ENCODE peak calls at places on chromosomes 3 and 15, in eight cellular contexts. One of them, this sample, is unnamed.

GRCh38 chr15:48001393-48002059 is 119.3 kb upstream of the SLC24A5 start:
- DNase-seq in cardiac muscle cell: no peak
- DNase-seq in RWPE2: no peak
- DNase-seq in BJ: no peak
- DNase-seq in pancreas: no peak
- DNase-seq in cardiac fibroblast: no peak
- DNase-seq in IMR-90: no peak
- DNase-seq in left ventricle myocardium inferior: no peak
- DNase-seq in this sample: no peak

GRCh38 chr3:193554790-193555189 is at the start of gene ATP13A4:
- DNase-seq in cardiac muscle cell: no peak
- DNase-seq in RWPE2: no peak
- DNase-seq in BJ: no peak
- DNase-seq in pancreas: peak
- DNase-seq in cardiac fibroblast: no peak
- DNase-seq in IMR-90: no peak
- DNase-seq in left ventricle myocardium inferior: no peak
- DNase-seq in this sample: no peak

GRCh38 chr15:101115318-101115886 is 136.4 kb downstream of the CHSY1 start:
- DNase-seq in cardiac muscle cell: peak
- DNase-seq in RWPE2: peak
- DNase-seq in BJ: no peak
- DNase-seq in pancreas: no peak
- DNase-seq in cardiac fibroblast: peak
- DNase-seq in IMR-90: no peak
- DNase-seq in left ventricle myocardium inferior: no peak
- DNase-seq in this sample: no peak

GRCh38 chr15:88624156-88624970 is 3.2 kb downstream of the AEN start:
- DNase-seq in cardiac muscle cell: peak
- DNase-seq in RWPE2: no peak
- DNase-seq in BJ: no peak
- DNase-seq in pancreas: no peak
- DNase-seq in cardiac fibroblast: peak
- DNase-seq in IMR-90: peak
- DNase-seq in left ventricle myocardium inferior: no peak
- DNase-seq in this sample: no peak

GRCh38 chr3:55801068-55801467 is 314.0 kb upstream of the WNT5A start:
- DNase-seq in cardiac muscle cell: no peak
- DNase-seq in RWPE2: no peak
- DNase-seq in BJ: no peak
- DNase-seq in pancreas: no peak
- DNase-seq in cardiac fibroblast: no peak
- DNase-seq in IMR-90: no peak
- DNase-seq in left ventricle myocardium inferior: no peak
- DNase-seq in this sample: no peak

GRCh38 chr3:139299261-139300132 is 44.3 kb upstream of the MRPS22 start:
- DNase-seq in cardiac muscle cell: peak
- DNase-seq in RWPE2: no peak
- DNase-seq in BJ: no peak
- DNase-seq in pancreas: peak
- DNase-seq in cardiac fibroblast: peak
- DNase-seq in IMR-90: peak
- DNase-seq in left ventricle myocardium inferior: no peak
- DNase-seq in this sample: no peak

GRCh38 chr15:20295238-20295811 is 246.3 kb downstream of the GOLGA6L6 start:
- DNase-seq in cardiac muscle cell: no peak
- DNase-seq in RWPE2: peak
- DNase-seq in BJ: no peak
- DNase-seq in pancreas: no peak
- DNase-seq in cardiac fibroblast: no peak
- DNase-seq in IMR-90: no peak
- DNase-seq in left ventricle myocardium inferior: no peak
- DNase-seq in this sample: no peak

GRCh38 chr15:36156855-36157521 is 422.4 kb upstream of the CDIN1 start:
- DNase-seq in cardiac muscle cell: peak
- DNase-seq in RWPE2: no peak
- DNase-seq in BJ: peak
- DNase-seq in pancreas: no peak
- DNase-seq in cardiac fibroblast: peak
- DNase-seq in IMR-90: peak
- DNase-seq in left ventricle myocardium inferior: peak
- DNase-seq in this sample: peak

DNA sequence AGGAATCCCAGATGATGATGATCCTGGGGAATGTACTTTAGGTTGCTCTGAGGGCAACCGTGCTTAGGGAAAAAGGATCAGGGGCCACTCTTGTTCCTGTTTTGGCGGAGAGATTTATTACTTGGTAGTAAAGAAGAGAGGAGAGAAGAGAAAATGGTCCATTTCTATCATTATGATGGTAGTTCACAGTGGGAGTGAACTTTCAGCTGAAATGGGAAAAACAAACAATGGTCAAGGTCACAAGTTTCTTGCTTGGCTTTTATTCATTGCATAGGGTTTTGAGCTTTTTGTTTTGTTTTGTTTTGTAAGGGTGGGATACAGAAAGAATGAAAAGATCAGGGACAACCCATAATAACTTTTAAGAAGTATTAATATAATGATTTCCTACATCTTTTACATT is 7.7 kb upstream of the UMPS start:
- DNase-seq in cardiac muscle cell: no peak
- DNase-seq in RWPE2: no peak
- DNase-seq in BJ: no peak
- DNase-seq in pancreas: no peak
- DNase-seq in cardiac fibroblast: no peak
- DNase-seq in IMR-90: no peak
- DNase-seq in left ventricle myocardium inferior: no peak
- DNase-seq in this sample: no peak
- H3K4me3 ChIP-seq in cardiac muscle cell: no peak
- H3K4me3 ChIP-seq in RWPE2: no peak
- H3K4me3 ChIP-seq in BJ: no peak
- H3K4me3 ChIP-seq in pancreas: no peak
- H3K4me3 ChIP-seq in cardiac fibroblast: no peak
- H3K4me3 ChIP-seq in IMR-90: no peak
- H3K4me3 ChIP-seq in left ventricle myocardium inferior: no peak
- H3K4me3 ChIP-seq in this sample: no peak

DNA sequence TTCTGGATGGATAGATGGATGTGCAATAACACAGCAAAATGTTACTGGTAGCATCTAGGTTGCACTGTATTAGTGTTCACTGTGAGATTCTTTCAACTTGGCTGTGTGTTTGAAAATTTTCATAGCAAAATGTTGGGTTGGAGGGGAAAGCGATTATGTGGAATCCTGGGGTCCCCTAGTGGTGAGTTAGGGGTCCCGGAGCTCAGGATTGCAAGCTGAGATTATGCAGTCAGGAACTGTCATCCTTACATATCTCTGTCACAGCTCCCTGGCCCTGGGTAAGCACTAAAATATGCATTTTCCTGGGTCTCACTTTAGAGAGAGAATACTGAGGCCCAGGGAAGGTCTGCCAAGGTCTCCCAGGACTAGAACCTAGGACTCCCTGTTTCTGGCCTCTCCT is 77.2 kb downstream of the CEMIP start:
- DNase-seq in cardiac muscle cell: no peak
- DNase-seq in RWPE2: no peak
- DNase-seq in BJ: no peak
- DNase-seq in pancreas: no peak
- DNase-seq in cardiac fibroblast: no peak
- DNase-seq in IMR-90: no peak
- DNase-seq in left ventricle myocardium inferior: no peak
- DNase-seq in this sample: no peak
- TF ChIP-seq CTCF in cardiac muscle cell: peak
- TF ChIP-seq CTCF in RWPE2: peak
- TF ChIP-seq CTCF in BJ: peak
- TF ChIP-seq CTCF in pancreas: no peak
- TF ChIP-seq CTCF in cardiac fibroblast: no peak
- TF ChIP-seq CTCF in IMR-90: peak
- TF ChIP-seq CTCF in left ventricle myocardium inferior: no peak
- TF ChIP-seq CTCF in this sample: peak

DNA sequence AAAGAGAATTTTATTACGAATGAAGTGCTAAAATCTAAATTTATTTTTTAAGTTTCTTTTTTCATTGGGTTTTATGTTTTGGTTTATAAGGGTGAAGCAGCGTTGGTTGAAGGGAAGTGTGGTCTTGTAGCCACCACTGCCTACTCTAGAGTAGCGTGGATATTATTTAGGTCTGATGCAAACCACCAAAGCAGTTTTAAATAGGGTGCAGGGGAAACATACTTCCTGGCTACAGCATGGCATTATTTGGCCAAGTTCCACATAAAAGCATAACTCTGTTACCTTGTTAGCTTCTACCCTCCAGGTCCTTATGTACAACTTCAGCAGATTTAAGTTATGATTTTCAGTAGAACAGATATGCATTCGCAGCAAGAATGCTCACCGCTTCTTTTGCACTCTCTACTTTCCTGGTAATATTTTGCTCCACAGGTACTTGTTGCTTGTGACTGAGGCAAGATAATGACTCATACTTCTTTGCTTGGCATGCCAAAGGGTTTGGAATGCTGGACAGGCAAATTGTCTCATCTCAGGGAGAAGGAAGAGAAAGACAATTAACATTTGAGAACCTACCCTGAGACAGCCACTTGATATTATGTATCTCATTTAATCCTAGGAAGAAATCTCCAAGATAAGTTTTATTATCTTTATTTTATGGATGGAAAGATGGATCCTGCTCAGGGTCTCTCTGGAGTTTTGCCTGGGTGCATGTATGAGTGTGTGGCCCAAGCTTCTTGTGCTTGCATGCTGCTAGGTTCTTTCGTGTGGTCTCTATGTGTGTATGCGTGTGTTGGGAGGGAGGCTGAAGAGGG is 5.4 kb downstream of the TGFBR2 start:
- DNase-seq in cardiac muscle cell: peak
- DNase-seq in RWPE2: no peak
- DNase-seq in BJ: no peak
- DNase-seq in pancreas: no peak
- DNase-seq in cardiac fibroblast: peak
- DNase-seq in IMR-90: peak
- DNase-seq in left ventricle myocardium inferior: no peak
- DNase-seq in this sample: no peak
- H3K4me3 ChIP-seq in cardiac muscle cell: no peak
- H3K4me3 ChIP-seq in RWPE2: no peak
- H3K4me3 ChIP-seq in BJ: no peak
- H3K4me3 ChIP-seq in pancreas: no peak
- H3K4me3 ChIP-seq in cardiac fibroblast: no peak
- H3K4me3 ChIP-seq in IMR-90: no peak
- H3K4me3 ChIP-seq in left ventricle myocardium inferior: peak
- H3K4me3 ChIP-seq in this sample: no peak

GRCh38 chr3:10026084-10026890 is at the start of gene FANCD2:
- DNase-seq in cardiac muscle cell: peak
- DNase-seq in RWPE2: peak
- DNase-seq in BJ: peak
- DNase-seq in pancreas: peak
- DNase-seq in cardiac fibroblast: peak
- DNase-seq in IMR-90: peak
- DNase-seq in left ventricle myocardium inferior: peak
- DNase-seq in this sample: no peak
- TF ChIP-seq CTCF in cardiac muscle cell: no peak
- TF ChIP-seq CTCF in RWPE2: no peak
- TF ChIP-seq CTCF in BJ: no peak
- TF ChIP-seq CTCF in pancreas: no peak
- TF ChIP-seq CTCF in cardiac fibroblast: no peak
- TF ChIP-seq CTCF in IMR-90: no peak
- TF ChIP-seq CTCF in left ventricle myocardium inferior: no peak
- TF ChIP-seq CTCF in this sample: no peak

GRCh38 chr3:60081381-60082095 is 1031.7 kb upstream of the CFAP20DC start:
- DNase-seq in cardiac muscle cell: no peak
- DNase-seq in RWPE2: no peak
- DNase-seq in BJ: no peak
- DNase-seq in pancreas: no peak
- DNase-seq in cardiac fibroblast: no peak
- DNase-seq in IMR-90: no peak
- DNase-seq in left ventricle myocardium inferior: no peak
- DNase-seq in this sample: no peak
- H3K4me3 ChIP-seq in cardiac muscle cell: no peak
- H3K4me3 ChIP-seq in RWPE2: no peak
- H3K4me3 ChIP-seq in BJ: no peak
- H3K4me3 ChIP-seq in pancreas: no peak
- H3K4me3 ChIP-seq in cardiac fibroblast: no peak
- H3K4me3 ChIP-seq in IMR-90: no peak
- H3K4me3 ChIP-seq in left ventricle myocardium inferior: no peak
- H3K4me3 ChIP-seq in this sample: no peak

DNA sequence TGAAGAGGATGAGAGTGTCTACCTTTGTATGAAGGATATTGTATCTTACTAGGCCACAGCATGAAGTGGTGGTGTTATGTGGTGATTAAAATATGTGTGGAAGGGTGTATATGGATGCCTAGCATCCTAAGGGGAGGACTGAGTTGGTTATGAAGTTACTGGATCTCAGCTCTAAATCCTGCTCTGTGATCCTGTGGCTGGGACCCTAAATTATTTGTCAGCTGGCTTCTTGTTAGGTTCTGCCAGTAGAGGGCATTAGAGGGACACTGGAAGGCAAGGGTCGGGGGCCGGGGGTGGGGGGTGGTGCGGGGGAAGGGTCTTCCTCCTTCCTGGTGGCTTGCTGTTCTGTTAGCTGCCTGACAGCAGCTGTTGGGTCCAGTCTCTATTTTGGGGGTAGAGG is 34.9 kb downstream of the MORF4L1 start:
- DNase-seq in cardiac muscle cell: no peak
- DNase-seq in RWPE2: no peak
- DNase-seq in BJ: no peak
- DNase-seq in pancreas: no peak
- DNase-seq in cardiac fibroblast: no peak
- DNase-seq in IMR-90: no peak
- DNase-seq in left ventricle myocardium inferior: no peak
- DNase-seq in this sample: no peak
- TF ChIP-seq CTCF in cardiac muscle cell: peak
- TF ChIP-seq CTCF in RWPE2: peak
- TF ChIP-seq CTCF in BJ: peak
- TF ChIP-seq CTCF in pancreas: no peak
- TF ChIP-seq CTCF in cardiac fibroblast: peak
- TF ChIP-seq CTCF in IMR-90: peak
- TF ChIP-seq CTCF in left ventricle myocardium inferior: peak
- TF ChIP-seq CTCF in this sample: peak

DNA sequence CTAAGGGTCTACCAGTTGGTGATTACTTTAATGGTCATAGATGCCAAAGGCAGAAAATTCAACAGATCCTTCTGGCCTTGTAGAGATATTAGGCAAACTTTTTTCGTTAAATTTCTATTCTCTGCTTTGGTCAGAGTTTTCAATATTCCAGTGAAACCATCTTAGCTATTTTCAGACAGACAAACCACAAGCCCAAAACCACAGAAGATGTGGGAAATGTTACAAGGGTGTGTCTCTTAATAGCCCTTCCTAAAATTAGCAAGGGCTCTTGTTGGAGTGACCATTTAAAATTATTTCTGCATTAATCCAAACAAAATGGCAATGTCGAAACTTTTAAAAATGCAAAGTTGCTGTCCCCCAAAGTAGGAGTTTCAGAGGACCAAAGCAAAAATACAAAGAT is 102.8 kb downstream of the ARRDC4 start:
- DNase-seq in cardiac muscle cell: no peak
- DNase-seq in RWPE2: no peak
- DNase-seq in BJ: peak
- DNase-seq in pancreas: no peak
- DNase-seq in cardiac fibroblast: no peak
- DNase-seq in IMR-90: no peak
- DNase-seq in left ventricle myocardium inferior: no peak
- DNase-seq in this sample: no peak
- H3K4me3 ChIP-seq in cardiac muscle cell: no peak
- H3K4me3 ChIP-seq in RWPE2: no peak
- H3K4me3 ChIP-seq in BJ: no peak
- H3K4me3 ChIP-seq in pancreas: no peak
- H3K4me3 ChIP-seq in cardiac fibroblast: no peak
- H3K4me3 ChIP-seq in IMR-90: no peak
- H3K4me3 ChIP-seq in left ventricle myocardium inferior: no peak
- H3K4me3 ChIP-seq in this sample: no peak

GRCh38 chr3:2915826-2916225 is 194.3 kb downstream of the IL5RA start:
- DNase-seq in cardiac muscle cell: no peak
- DNase-seq in RWPE2: no peak
- DNase-seq in BJ: no peak
- DNase-seq in pancreas: no peak
- DNase-seq in cardiac fibroblast: no peak
- DNase-seq in IMR-90: no peak
- DNase-seq in left ventricle myocardium inferior: no peak
- DNase-seq in this sample: no peak
- TF ChIP-seq CTCF in cardiac muscle cell: no peak
- TF ChIP-seq CTCF in RWPE2: no peak
- TF ChIP-seq CTCF in BJ: no peak
- TF ChIP-seq CTCF in pancreas: no peak
- TF ChIP-seq CTCF in cardiac fibroblast: no peak
- TF ChIP-seq CTCF in IMR-90: no peak
- TF ChIP-seq CTCF in left ventricle myocardium inferior: no peak
- TF ChIP-seq CTCF in this sample: no peak